ENCODE peak calls at places on chromosomes 1 and 21, in five cellular contexts. X, B, E, O and I are unnamed samples.

GRCh38 chr1:175649416-175649815 is 94.0 kb downstream of the TNR start:
- DNase-seq in X (no peak), B (no peak), E (no peak), O (no peak), I (no peak)

GRCh38 chr1:20357796-20358195 is 67.1 kb downstream of the VWA5B1 start:
- DNase-seq in X (no peak), B (no peak), E (no peak), O (no peak), I (no peak)

GRCh38 chr21:34771512-34772028 is 102.8 kb downstream of the CLIC6 start:
- DNase-seq in X (no peak), B (no peak), E (no peak), O (peak; percentile 82), I (no peak)

GRCh38 chr1:200969726-200970521 is 53.6 kb downstream of the KIF21B start:
- DNase-seq in X (no peak), B (no peak), E (no peak), O (no peak), I (no peak)

GRCh38 chr1:3186526-3186921 is 117.5 kb downstream of the PRDM16 start:
- DNase-seq in X (peak; percentile 91), B (no peak), E (peak; percentile 73), O (no peak), I (no peak)

GRCh38 chr1:162361349-162361748 is 15.3 kb downstream of the SPATA46 start:
- DNase-seq in X (no peak), B (no peak), E (no peak), O (no peak), I (no peak)

GRCh38 chr1:85033221-85033620 is 15.1 kb downstream of the MCOLN3 start:
- DNase-seq in X (no peak), B (no peak), E (no peak), O (no peak), I (no peak)

GRCh38 chr1:19597463-19598309 is 46.4 kb upstream of the NBL1 start:
- DNase-seq in X (no peak), B (peak; percentile 84), E (peak; percentile 61), O (no peak), I (no peak)

GRCh38 chr1:41487729-41488598 is 3.5 kb upstream of the EDN2 start:
- DNase-seq in X (no peak), B (no peak), E (no peak), O (no peak), I (no peak)

GRCh38 chr1:20185834-20186782 is at the start of the genes PLA2G2C and UBXN10:
- DNase-seq in X (peak; percentile 53), B (no peak), E (peak; percentile 65), O (peak; percentile 53), I (peak; percentile 16)

GRCh38 chr1:177355575-177355974 is 184.8 kb downstream of the BRINP2 start:
- DNase-seq in X (no peak), B (no peak), E (peak; percentile 46), O (no peak), I (no peak)

GRCh38 chr1:6600410-6601048 is 2.1 kb downstream of the KLHL21 start:
- DNase-seq in X (no peak), B (no peak), E (no peak), O (no peak), I (no peak)

GRCh38 chr1:181081399-181081798 is 7.1 kb upstream of the IER5 start:
- DNase-seq in X (no peak), B (no peak), E (no peak), O (no peak), I (no peak)

GRCh38 chr21:45846373-45847160 is 135.0 kb upstream of the COL6A1 start:
- DNase-seq in X (peak; percentile 20), B (peak; percentile 80), E (peak; percentile 64), O (no peak), I (no peak)

GRCh38 chr1:152411144-152411543 is 2.9 kb downstream of the CRNN start:
- DNase-seq in X (no peak), B (no peak), E (no peak), O (no peak), I (no peak)

GRCh38 chr1:152411846-152412245 is 2.2 kb downstream of the CRNN start:
- DNase-seq in X (no peak), B (no peak), E (no peak), O (no peak), I (no peak)

GRCh38 chr1:152408664-152409063 is 5.4 kb downstream of the CRNN start:
- DNase-seq in X (no peak), B (no peak), E (no peak), O (no peak), I (no peak)

GRCh38 chr1:152410599-152410998 is 3.5 kb downstream of the CRNN start:
- DNase-seq in X (no peak), B (no peak), E (no peak), O (no peak), I (no peak)

GRCh38 chr1:152410028-152410427 is 4.0 kb downstream of the CRNN start:
- DNase-seq in X (no peak), B (no peak), E (no peak), O (no peak), I (no peak)
- H3K9me3 ChIP-seq in X (no peaks in the 10 kb centered on the region), B (no peaks in the 10 kb centered on the region), E (no peaks in the 10 kb centered on the region), O (no peaks in the 10 kb centered on the region), I (no peaks in the 10 kb centered on the region)

GRCh38 chr1:174322202-174322862 is 125.4 kb upstream of the GPR52 start:
- DNase-seq in X (no peak), B (no peak), E (no peak), O (no peak), I (no peak)
- H3K9me3 ChIP-seq in X (peaks cover 57% of the 10 kb centered on the region), B (peaks cover 13% of the 10 kb centered on the region), E (peaks cover 16% of the 10 kb centered on the region), O (no peaks in the 10 kb centered on the region), I (peaks cover 21% of the 10 kb centered on the region)

DNA sequence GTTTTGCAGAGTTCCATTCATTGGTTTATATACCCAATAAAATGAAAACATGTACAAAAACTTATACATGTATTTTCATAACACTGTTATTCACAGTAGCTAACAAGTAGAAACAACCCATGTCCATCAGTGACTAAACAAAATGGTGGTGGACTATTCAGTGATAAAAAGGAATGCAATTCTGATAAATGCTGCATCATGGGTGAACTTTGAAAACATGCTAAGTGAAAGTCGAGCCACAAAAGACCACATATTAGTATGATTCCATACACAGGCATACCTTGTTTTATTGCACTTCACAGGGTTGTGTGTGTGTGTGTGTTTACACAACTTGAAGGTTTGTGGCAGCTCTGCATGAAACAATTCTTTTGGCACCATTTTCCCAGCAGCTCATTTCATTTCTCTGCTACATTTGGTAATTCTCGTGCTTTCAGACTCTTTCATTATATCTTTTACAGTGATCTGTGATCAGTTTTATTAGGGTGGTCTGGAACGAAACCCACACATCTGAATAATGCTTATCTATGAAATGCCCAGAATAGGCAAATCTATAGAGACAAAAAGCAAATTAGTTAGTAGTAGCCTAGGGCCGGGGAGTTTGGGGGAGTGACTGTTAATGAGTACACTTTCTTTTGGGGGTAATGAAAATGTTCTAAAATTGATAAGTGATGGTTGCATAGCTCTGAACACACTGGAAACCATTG is 27.2 kb downstream of the RNF11 start:
- DNase-seq in X (no peak), B (no peak), E (no peak), O (no peak), I (no peak)
- H3K9me3 ChIP-seq in X (no peaks in the 10 kb centered on the region), B (no peaks in the 10 kb centered on the region), E (no peaks in the 10 kb centered on the region), O (no peaks in the 10 kb centered on the region), I (no peaks in the 10 kb centered on the region)

DNA sequence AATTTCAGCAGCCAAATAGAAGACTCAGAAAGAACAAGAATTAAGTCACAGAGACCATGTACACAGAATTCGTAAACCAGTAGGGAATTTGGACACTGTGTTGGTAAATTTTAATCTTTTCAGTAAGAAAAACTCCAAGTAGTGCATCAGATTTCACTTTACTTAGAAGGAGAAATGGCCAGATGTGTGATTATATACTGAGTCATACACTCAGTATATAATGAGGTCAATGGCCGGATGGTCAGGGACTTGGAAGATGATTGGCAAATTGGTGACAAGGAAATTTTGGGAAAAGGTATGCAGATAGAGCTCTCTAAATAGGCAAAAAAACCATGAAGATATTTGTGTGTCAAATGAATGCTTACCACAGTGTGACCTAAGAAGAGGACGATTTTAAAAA is 399.8 kb upstream of the LRRC7 start:
- DNase-seq in X (no peak), B (no peak), E (no peak), O (no peak), I (no peak)
- H3K9me3 ChIP-seq in X (peaks cover 18% of the 10 kb centered on the region), B (no peaks in the 10 kb centered on the region), E (no peaks in the 10 kb centered on the region), O (no peaks in the 10 kb centered on the region), I (no peaks in the 10 kb centered on the region)

GRCh38 chr1:4303303-4303702 is 351.1 kb upstream of the AJAP1 start:
- DNase-seq in X (no peak), B (no peak), E (no peak), O (no peak), I (no peak)

DNA sequence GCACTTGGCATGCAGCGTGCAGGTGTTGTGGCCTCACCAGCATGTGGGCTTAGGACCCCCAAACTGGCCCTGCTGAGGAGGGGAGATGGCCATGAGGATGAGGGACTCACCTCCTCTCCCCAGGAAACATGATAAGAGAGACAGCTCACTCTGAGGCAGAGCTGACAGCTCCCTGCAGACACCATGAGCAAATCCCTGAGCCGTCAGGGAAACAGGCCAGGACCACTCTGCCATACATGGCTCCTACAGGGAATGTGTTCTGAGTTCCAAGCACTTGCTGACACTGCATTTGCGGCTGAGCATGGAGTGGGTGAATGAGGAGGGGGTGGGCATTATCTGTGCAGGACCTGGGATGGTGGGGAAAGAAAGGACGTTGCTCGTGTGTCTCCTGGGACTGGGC is 356.1 kb upstream of the AJAP1 start:
- DNase-seq in X (no peak), B (peak; percentile 7), E (no peak), O (no peak), I (no peak)
- H3K9me3 ChIP-seq in X (peaks cover 4% of the 10 kb centered on the region), B (no peaks in the 10 kb centered on the region), E (no peaks in the 10 kb centered on the region), O (no peaks in the 10 kb centered on the region), I (no peaks in the 10 kb centered on the region)

GRCh38 chr1:49036700-49037099 is 260.0 kb upstream of the BEND5 start:
- DNase-seq in X (no peak), B (no peak), E (no peak), O (no peak), I (no peak)
- H3K9me3 ChIP-seq in X (no peaks in the 10 kb centered on the region), B (no peaks in the 10 kb centered on the region), E (peaks cover 3% of the 10 kb centered on the region), O (no peaks in the 10 kb centered on the region), I (no peaks in the 10 kb centered on the region)